ENCODE peak calls at places on chromosomes 11 and 22, in six cellular contexts. I is MM.1S, X is ELR, W is dorsolateral prefrontal cortex, D is fibroblast of pulmonary artery, A is HTR-8/SVneo. K is an unnamed sample.

GRCh38 chr11:31442086-31442485 is 67.3 kb downstream of the IMMP1L start:
- DNase-seq in W (no peak), I (no peak), X (no peak), D (no peak), A (no peak), K (no peak)

GRCh38 chr22:28064941-28065340 is 145.9 kb upstream of the PITPNB start:
- DNase-seq in W (no peak), A (no peak), I (no peak), X (no peak), D (no peak), K (no peak)

GRCh38 chr11:20247540-20248138 is 87.4 kb upstream of the DBX1 start:
- DNase-seq in D (no peak), A (no peak), I (no peak), W (no peak), X (no peak), K (no peak)

GRCh38 chr11:118003456-118003855 is 17.3 kb downstream of the IL10RA start:
- DNase-seq in A (no peak), D (no peak), X (no peak), W (no peak), I (no peak), K (no peak)

GRCh38 chr11:128599729-128600128 is 12.4 kb upstream of the ETS1 start:
- DNase-seq in W (no peak), I (no peak), A (no peak), D (no peak), X (peak), K (no peak)

GRCh38 chr22:41870786-41871185 is 37.9 kb downstream of the SREBF2 start:
- DNase-seq in I (no peak), D (no peak), W (no peak), A (no peak), X (no peak), K (peak)

GRCh38 chr11:123166095-123166559 is 28.9 kb downstream of the CLMP start:
- DNase-seq in X (peak), D (peak), I (no peak), A (no peak), W (no peak), K (peak)

GRCh38 chr11:105621985-105622384 is 12.1 kb downstream of the GRIA4 start:
- DNase-seq in X (peak), D (no peak), A (no peak), I (no peak), W (no peak), K (no peak)

GRCh38 chr11:134519788-134520187 is 107.7 kb upstream of the B3GAT1 start:
- DNase-seq in I (no peak), X (no peak), A (no peak), W (peak), D (no peak), K (no peak)

GRCh38 chr11:105215528-105215927 is 76.0 kb upstream of the CARD18 start:
- DNase-seq in D (no peak), X (no peak), W (no peak), I (no peak), A (no peak), K (no peak)